ENCODE peak calls at places on chromosomes 13 and 19, in eight cellular contexts. T, G, A, S, U, K, E and B are unnamed samples.

GRCh38 chr13:102948006-102948405 is 102.2 kb downstream of the ERCC5 start:
- DNase-seq in T (no peak), G (no peak), A (no peak), S (no peak), U (no peak), K (no peak), E (no peak), B (no peak)

GRCh38 chr19:41993612-41994483 is at the start of gene ATP1A3:
- DNase-seq in T (no peak), G (no peak), A (no peak), S (peak), U (no peak), K (no peak), E (peak), B (peak)

GRCh38 chr19:6678690-6679109 is 8.7 kb upstream of the TNFSF14 start:
- DNase-seq in T (no peak), G (no peak), A (no peak), S (peak), U (no peak), K (no peak), E (no peak), B (no peak)

GRCh38 chr13:26663801-26664200 is 96.8 kb downstream of the GPR12 start:
- DNase-seq in T (no peak), G (no peak), A (no peak), S (no peak), U (no peak), K (no peak), E (no peak), B (no peak)

GRCh38 chr19:39410620-39411005 is 1.9 kb upstream of the PLEKHG2 start:
- DNase-seq in T (peak), G (no peak), A (no peak), S (no peak), U (no peak), K (no peak), E (no peak), B (no peak)

GRCh38 chr19:50838239-50838638 is 4.9 kb upstream of the KLK15 start:
- DNase-seq in T (no peak), G (no peak), A (no peak), S (peak), U (no peak), K (no peak), E (no peak), B (no peak)

GRCh38 chr13:43493496-43494000 is 293.2 kb downstream of the ENOX1 start:
- DNase-seq in T (no peak), G (no peak), A (no peak), S (no peak), U (no peak), K (no peak), E (no peak), B (no peak)

GRCh38 chr19:47240996-47241918 is 10.3 kb upstream of the BBC3 start:
- DNase-seq in T (peak), G (no peak), A (no peak), S (peak), U (peak), K (peak), E (peak), B (peak)

GRCh38 chr13:114143806-114144605 is 11.6 kb upstream of the RASA3 start:
- DNase-seq in T (peak), G (no peak), A (no peak), S (no peak), U (no peak), K (no peak), E (no peak), B (no peak)

DNA sequence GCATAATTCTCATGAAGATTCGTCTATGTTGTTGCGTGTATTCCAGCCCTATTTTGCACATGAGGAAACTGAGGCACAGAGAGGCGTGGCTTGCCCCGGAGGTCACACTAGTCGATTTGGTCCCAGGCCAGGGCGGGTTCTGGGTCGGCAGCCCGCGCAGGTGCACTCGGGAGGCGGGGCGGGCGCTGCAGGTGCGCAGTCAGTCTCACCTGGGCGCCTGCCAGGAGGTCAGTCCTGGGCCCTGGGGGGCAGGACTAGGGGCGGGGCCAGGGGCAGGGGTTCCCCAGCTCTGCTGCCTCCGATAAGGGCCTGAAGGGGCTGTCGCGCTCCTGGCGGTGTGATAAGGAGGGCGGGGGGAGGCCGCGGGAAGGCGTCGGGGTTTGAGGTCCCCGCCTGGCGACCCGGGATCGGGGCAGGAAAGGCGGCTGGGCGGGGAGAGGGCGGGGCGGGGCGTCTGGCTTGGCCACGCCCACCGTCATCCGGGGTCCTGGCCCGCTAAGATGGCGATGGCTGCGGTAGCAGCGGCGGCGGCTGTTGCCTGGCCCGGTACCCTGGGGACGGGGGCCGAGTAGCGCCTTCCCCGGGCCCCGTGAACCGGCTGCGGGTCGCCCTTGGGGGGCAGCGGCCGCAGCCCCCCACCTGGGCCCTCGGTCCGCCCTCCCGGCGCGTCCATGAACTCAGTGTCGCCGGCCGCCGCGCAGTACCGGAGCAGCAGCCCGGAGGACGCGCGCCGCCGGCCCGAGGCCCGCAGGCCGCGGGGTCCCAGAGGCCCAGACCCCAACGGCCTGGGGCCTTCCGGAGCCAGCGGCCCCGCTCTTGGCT is at the start of gene ATG4D:
- DNase-seq in T (peak), G (peak), A (peak), S (peak), U (peak), K (peak), E (peak), B (peak)
- TF ChIP-seq POLR2A in T (peak), G (peak), A (peak), S (peak), U (peak), K (peak), E (no peak), B (peak)

GRCh38 chr19:4266253-4267000 is 12.6 kb upstream of the SHD start:
- DNase-seq in T (no peak), G (no peak), A (no peak), S (no peak), U (no peak), K (no peak), E (no peak), B (no peak)

GRCh38 chr19:4268816-4269430 is 10.1 kb upstream of the SHD start:
- DNase-seq in T (no peak), G (no peak), A (no peak), S (no peak), U (no peak), K (no peak), E (no peak), B (no peak)

GRCh38 chr19:4264812-4265211 is 14.3 kb upstream of the SHD start:
- DNase-seq in T (no peak), G (no peak), A (no peak), S (no peak), U (no peak), K (no peak), E (no peak), B (no peak)

GRCh38 chr19:4267901-4268815 is 10.9 kb upstream of the SHD start:
- DNase-seq in T (no peak), G (no peak), A (no peak), S (no peak), U (no peak), K (peak), E (no peak), B (no peak)

DNA sequence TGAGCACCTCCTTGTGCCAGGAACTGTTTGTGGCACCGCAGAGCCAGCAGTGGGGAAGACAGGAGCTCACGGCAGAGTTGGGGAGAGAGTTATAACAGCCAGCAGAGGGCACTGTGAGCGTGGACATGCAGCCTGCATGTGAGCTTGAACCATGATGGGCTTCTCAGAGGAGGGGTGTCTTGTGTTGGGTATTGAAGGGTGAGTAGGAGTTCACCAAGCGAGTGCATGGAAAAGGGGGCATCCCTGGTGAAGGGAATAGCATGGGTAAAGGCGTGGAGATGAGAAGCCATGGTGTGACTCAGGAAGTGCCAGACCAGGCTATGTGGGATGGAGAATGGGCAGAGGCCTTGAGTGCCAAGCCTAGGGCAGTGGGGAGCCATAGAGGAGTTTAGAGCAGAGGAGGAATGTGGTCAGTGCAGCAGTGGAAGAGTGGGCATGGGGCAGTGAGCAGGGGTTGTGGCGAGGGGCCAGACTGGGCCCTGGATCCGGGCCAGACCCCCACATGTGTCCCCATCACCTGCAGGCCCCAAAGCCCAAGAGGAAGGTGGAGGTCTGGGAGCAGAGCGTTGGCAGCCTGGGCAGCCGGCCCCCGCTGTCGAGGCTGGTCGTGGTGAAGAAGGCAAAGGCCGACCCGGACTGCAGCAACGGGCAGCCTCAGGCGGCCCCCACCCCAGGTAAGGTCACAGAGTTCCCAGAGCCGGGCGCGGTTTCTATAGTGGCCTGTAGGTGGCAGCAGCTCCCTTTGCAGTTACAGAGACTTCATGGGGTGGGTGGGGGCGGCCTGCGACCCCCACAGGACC is 11.8 kb upstream of the SHD start:
- DNase-seq in T (peak), G (peak), A (no peak), S (peak), U (peak), K (peak), E (peak), B (peak)
- TF ChIP-seq POLR2A in T (no peak), G (no peak), A (no peak), S (no peak), U (no peak), K (no peak), E (no peak), B (no peak)

GRCh38 chr19:35194022-35194984 is 34.2 kb downstream of the FAM187B start:
- DNase-seq in T (no peak), G (no peak), A (no peak), S (no peak), U (no peak), K (no peak), E (no peak), B (no peak)
- TF ChIP-seq POLR2A in T (no peak), G (no peak), A (no peak), S (no peak), U (no peak), K (no peak), E (no peak), B (no peak)

GRCh38 chr19:4337906-4338440 is 654 bp downstream of the STAP2 start:
- DNase-seq in T (no peak), G (no peak), A (no peak), S (no peak), U (no peak), K (peak), E (no peak), B (peak)
- TF ChIP-seq POLR2A in T (no peak), G (no peak), A (no peak), S (no peak), U (no peak), K (no peak), E (no peak), B (peak)

GRCh38 chr19:37468961-37469777 is at the start of gene ZNF570:
- DNase-seq in T (peak), G (peak), A (peak), S (no peak), U (peak), K (peak), E (peak), B (peak)
- TF ChIP-seq POLR2A in T (peak), G (peak), A (no peak), S (no peak), U (no peak), K (no peak), E (no peak), B (peak)